ENCODE peak calls at places on chromosomes 1 and 21, in six cellular contexts. H, D, T, L, A and W are unnamed samples.

GRCh38 chr1:26922201-26922729 is 722 bp downstream of the NUDC start:
- DNase-seq in H (no peak), D (peak), T (no peak), L (no peak), A (no peak), W (no peak)

GRCh38 chr1:22343456-22344426 is 107.9 kb upstream of the ZBTB40 start:
- DNase-seq in H (no peak), D (peak), T (no peak), L (no peak), A (no peak), W (no peak)

GRCh38 chr21:34548782-34549376 is 36.9 kb upstream of the KCNE1 start:
- DNase-seq in H (no peak), D (no peak), T (no peak), L (no peak), A (no peak), W (no peak)

GRCh38 chr1:232900818-232901217 is 49.6 kb upstream of the NTPCR start:
- DNase-seq in H (no peak), D (no peak), T (no peak), L (no peak), A (no peak), W (no peak)

GRCh38 chr1:145871994-145872411 is 13.1 kb upstream of the PIAS3 start:
- DNase-seq in H (peak), D (peak), T (peak), L (no peak), A (no peak), W (peak)

GRCh38 chr1:227944931-227945890 is 2.5 kb downstream of the WNT9A start:
- DNase-seq in H (peak), D (no peak), T (no peak), L (peak), A (no peak), W (no peak)

GRCh38 chr1:232029297-232029696 is 402.7 kb downstream of the DISC1 start:
- DNase-seq in H (no peak), D (no peak), T (no peak), L (no peak), A (no peak), W (no peak)

GRCh38 chr21:26099610-26100219 is 70.9 kb downstream of the APP start:
- DNase-seq in H (no peak), D (peak), T (peak), L (no peak), A (no peak), W (no peak)

GRCh38 chr1:62218603-62219002 is 24.0 kb downstream of the L1TD1 start:
- DNase-seq in H (no peak), D (peak), T (no peak), L (no peak), A (no peak), W (no peak)

GRCh38 chr1:6495540-6496359 is 4.3 kb upstream of the PLEKHG5 start:
- DNase-seq in H (no peak), D (no peak), T (no peak), L (no peak), A (no peak), W (no peak)

GRCh38 chr1:182330303-182330702 is 61.3 kb downstream of the GLUL start:
- DNase-seq in H (no peak), D (peak), T (peak), L (no peak), A (no peak), W (no peak)

GRCh38 chr1:182789138-182790076 is at the start of gene NPL:
- DNase-seq in H (peak), D (peak), T (peak), L (peak), A (peak), W (peak)

GRCh38 chr1:94783342-94784264 is 36.6 kb upstream of the SLC44A3 start:
- DNase-seq in H (no peak), D (peak), T (peak), L (peak), A (no peak), W (no peak)

GRCh38 chr1:211237579-211237978 is 21.6 kb upstream of the RCOR3 start:
- DNase-seq in H (no peak), D (no peak), T (no peak), L (no peak), A (no peak), W (no peak)

GRCh38 chr1:184387069-184387870 is 441 bp downstream of the C1orf21 start:
- DNase-seq in H (peak), D (peak), T (no peak), L (peak), A (no peak), W (peak)

GRCh38 chr1:25698252-25698651 is 81.7 kb downstream of the MAN1C1 start:
- DNase-seq in H (no peak), D (no peak), T (no peak), L (peak), A (no peak), W (no peak)

GRCh38 chr1:58862728-58863385 is 79.0 kb upstream of the JUN start:
- DNase-seq in H (no peak), D (no peak), T (no peak), L (no peak), A (no peak), W (no peak)

GRCh38 chr21:26057488-26058170 is 112.9 kb downstream of the APP start:
- DNase-seq in H (no peak), D (no peak), T (no peak), L (no peak), A (no peak), W (no peak)

GRCh38 chr1:65791396-65791795 is 1.3 kb upstream of the PDE4B start:
- DNase-seq in H (no peak), D (peak), T (peak), L (peak), A (no peak), W (no peak)

GRCh38 chr1:151655362-151655761 is 43.5 kb downstream of the SNX27 start:
- DNase-seq in H (no peak), D (no peak), T (no peak), L (no peak), A (no peak), W (no peak)

GRCh38 chr1:202131956-202132821 is 9.5 kb downstream of the GPR37L1 start:
- DNase-seq in H (no peak), D (no peak), T (peak), L (peak), A (no peak), W (no peak)

GRCh38 chr1:161885013-161885412 is 118.9 kb downstream of the ATF6 start:
- DNase-seq in H (no peak), D (peak), T (peak), L (no peak), A (no peak), W (no peak)

GRCh38 chr21:46326110-46326703 is 2.3 kb downstream of the PCNT start:
- DNase-seq in H (no peak), D (no peak), T (no peak), L (peak), A (no peak), W (no peak)
- H3K4me3 ChIP-seq in H (no peak), D (peak), T (no peak), L (no peak), A (peak), W (no peak)

GRCh38 chr1:12145616-12146342 is 21.0 kb upstream of the TNFRSF1B start:
- DNase-seq in H (no peak), D (no peak), T (no peak), L (peak), A (no peak), W (no peak)

GRCh38 chr1:12148958-12149790 is 17.6 kb upstream of the TNFRSF1B start:
- DNase-seq in H (no peak), D (no peak), T (no peak), L (peak), A (no peak), W (no peak)

GRCh38 chr1:12148160-12148957 is 18.4 kb upstream of the TNFRSF1B start:
- DNase-seq in H (no peak), D (no peak), T (no peak), L (no peak), A (no peak), W (no peak)

GRCh38 chr1:12146343-12147112 is 20.3 kb upstream of the TNFRSF1B start:
- DNase-seq in H (no peak), D (no peak), T (no peak), L (peak), A (no peak), W (no peak)

GRCh38 chr1:12147116-12147753 is 19.6 kb upstream of the TNFRSF1B start:
- DNase-seq in H (no peak), D (no peak), T (no peak), L (peak), A (no peak), W (no peak)
- H3K4me3 ChIP-seq in H (no peak), D (no peak), T (no peak), L (no peak), A (no peak), W (no peak)

GRCh38 chr1:3061981-3062615 is 6.9 kb upstream of the PRDM16 start:
- DNase-seq in H (peak), D (peak), T (no peak), L (peak), A (no peak), W (no peak)

GRCh38 chr1:3062616-3063378 is 6.2 kb upstream of the PRDM16 start:
- DNase-seq in H (peak), D (no peak), T (no peak), L (peak), A (no peak), W (no peak)

GRCh38 chr1:3064901-3065300 is 4.1 kb upstream of the PRDM16 start:
- DNase-seq in H (peak), D (no peak), T (no peak), L (peak), A (no peak), W (no peak)

GRCh38 chr1:3064296-3064850 is 4.6 kb upstream of the PRDM16 start:
- DNase-seq in H (peak), D (no peak), T (no peak), L (peak), A (no peak), W (no peak)

GRCh38 chr1:3063379-3064295 is 5.4 kb upstream of the PRDM16 start:
- DNase-seq in H (peak), D (no peak), T (no peak), L (peak), A (no peak), W (no peak)
- H3K4me3 ChIP-seq in H (no peak), D (no peak), T (no peak), L (no peak), A (no peak), W (no peak)

DNA sequence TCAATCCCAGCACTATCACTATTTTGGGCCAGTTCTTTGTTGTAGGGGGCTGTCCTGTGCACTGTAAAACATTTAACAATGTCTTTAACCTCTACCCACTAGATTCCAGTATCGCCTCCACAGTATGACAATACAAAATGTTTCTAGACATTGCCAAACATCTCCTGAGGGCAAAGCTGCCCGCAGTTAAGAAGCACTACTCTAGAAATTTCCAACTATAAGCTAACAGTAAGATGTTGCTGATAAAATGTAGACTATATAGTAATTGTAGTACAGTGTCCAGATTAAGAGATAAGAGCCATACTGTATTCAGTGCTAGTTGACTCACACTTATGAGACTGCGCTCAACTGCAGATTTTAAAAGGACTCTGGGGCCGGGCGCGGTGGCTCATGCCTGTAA is 5.0 kb downstream of the MTF1 start:
- DNase-seq in H (no peak), D (no peak), T (no peak), L (no peak), A (no peak), W (no peak)
- H3K4me3 ChIP-seq in H (no peak), D (no peak), T (no peak), L (no peak), A (no peak), W (no peak)

GRCh38 chr1:74728736-74729135 is 4.1 kb downstream of the CRYZ start:
- DNase-seq in H (no peak), D (peak), T (no peak), L (peak), A (no peak), W (no peak)

GRCh38 chr1:74733616-74734484 is 898 bp downstream of the TYW3 start:
- DNase-seq in H (peak), D (peak), T (peak), L (peak), A (no peak), W (no peak)

GRCh38 chr1:74732960-74733615 is at the start of the genes CRYZ and TYW3:
- DNase-seq in H (peak), D (peak), T (peak), L (peak), A (peak), W (peak)

GRCh38 chr1:74729741-74730478 is 2.9 kb downstream of the CRYZ start:
- DNase-seq in H (no peak), D (peak), T (peak), L (peak), A (no peak), W (no peak)

GRCh38 chr1:74731399-74732052 is 1.3 kb downstream of the CRYZ start:
- DNase-seq in H (no peak), D (peak), T (no peak), L (peak), A (no peak), W (no peak)
- H3K4me3 ChIP-seq in H (no peak), D (peak), T (peak), L (peak), A (peak), W (peak)

GRCh38 chr1:23779826-23780371 is 1.7 kb downstream of the PITHD1 start:
- DNase-seq in H (no peak), D (peak), T (peak), L (peak), A (no peak), W (no peak)
- H3K4me3 ChIP-seq in H (peak), D (peak), T (peak), L (peak), A (peak), W (no peak)

DNA sequence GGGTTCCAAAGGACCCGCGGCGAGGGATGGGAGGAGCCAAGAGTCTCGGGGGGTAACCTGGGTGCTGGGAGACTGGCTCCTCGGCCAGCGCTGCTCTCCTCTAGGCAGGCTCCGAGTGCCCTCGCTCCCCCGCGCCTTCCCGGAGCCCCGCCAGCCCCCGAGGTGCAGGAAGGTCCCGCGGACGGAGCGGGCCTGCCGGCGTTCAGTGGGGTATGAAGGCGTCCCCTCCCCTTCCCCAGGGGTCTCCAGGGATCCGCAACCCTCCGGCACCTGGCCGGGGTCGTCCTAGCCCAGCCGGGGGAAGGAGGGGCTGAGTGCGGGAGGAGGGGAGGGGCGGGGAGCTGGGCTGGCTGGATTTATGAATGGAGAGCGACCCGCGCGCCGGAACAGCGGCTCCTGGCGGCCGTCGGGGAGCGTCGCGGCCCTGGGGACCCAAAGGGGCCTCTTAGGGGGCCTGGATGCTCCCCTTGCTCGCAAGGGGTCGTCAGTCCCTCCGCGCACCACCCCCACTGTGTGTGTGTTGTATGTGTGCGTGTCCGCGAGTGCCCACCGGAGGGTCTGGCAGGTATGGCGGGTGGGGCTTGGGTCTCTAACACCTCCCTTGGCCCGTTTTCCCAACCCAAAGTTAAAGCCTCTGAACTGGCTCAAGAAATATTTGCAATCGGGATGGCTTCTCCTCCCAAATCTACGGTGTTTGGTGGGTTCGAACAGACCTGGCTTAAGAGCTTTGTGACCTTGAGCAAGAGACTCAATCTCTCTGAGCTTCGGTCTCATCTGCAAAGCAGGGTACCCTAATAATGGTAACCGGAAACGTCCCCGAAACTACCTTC is 643 bp downstream of the HCRTR1 start:
- DNase-seq in H (no peak), D (peak), T (no peak), L (peak), A (no peak), W (peak)
- H3K4me3 ChIP-seq in H (no peak), D (peak), T (peak), L (peak), A (no peak), W (peak)

GRCh38 chr1:29326123-29326522 is 89.8 kb downstream of the PTPRU start:
- DNase-seq in H (no peak), D (no peak), T (no peak), L (peak), A (no peak), W (no peak)

GRCh38 chr1:29323636-29324035 is 87.3 kb downstream of the PTPRU start:
- DNase-seq in H (no peak), D (no peak), T (no peak), L (peak), A (no peak), W (no peak)

GRCh38 chr1:29325675-29326074 is 89.4 kb downstream of the PTPRU start:
- DNase-seq in H (no peak), D (no peak), T (no peak), L (peak), A (no peak), W (no peak)

GRCh38 chr1:29324202-29324601 is 87.9 kb downstream of the PTPRU start:
- DNase-seq in H (no peak), D (no peak), T (no peak), L (peak), A (no peak), W (no peak)

DNA sequence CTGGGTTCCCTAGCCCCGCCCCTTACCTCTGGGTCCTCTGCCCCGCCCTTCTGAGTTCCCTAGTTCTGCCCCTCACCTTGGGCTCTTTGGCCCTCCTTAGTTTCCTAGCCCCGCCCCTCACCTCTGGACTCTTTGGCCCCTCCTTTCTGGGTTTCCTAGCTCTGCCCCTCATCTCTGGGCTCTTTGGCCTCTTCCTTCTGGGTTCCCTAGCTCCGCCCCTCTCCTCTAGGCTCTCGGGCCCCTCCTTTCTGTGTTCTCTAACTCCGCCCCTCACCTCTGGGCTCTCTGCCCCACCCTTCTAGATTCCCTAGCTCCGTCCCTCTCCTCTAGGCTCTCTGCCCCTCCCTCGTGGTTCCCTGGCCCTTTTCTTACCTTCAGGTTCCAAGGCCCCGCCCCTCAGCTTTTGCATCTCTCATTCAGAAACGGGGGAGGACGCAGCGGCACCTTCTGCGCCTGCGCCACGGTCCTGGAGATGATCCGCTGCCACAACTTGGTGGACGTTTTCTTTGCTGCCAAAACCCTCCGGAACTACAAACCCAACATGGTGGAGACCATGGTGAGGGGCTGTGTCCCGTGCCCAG is 88.5 kb downstream of the PTPRU start:
- DNase-seq in H (no peak), D (no peak), T (no peak), L (peak), A (no peak), W (no peak)
- H3K4me3 ChIP-seq in H (no peak), D (no peak), T (no peak), L (no peak), A (no peak), W (no peak)